ENCODE peak calls at places on chromosomes 5 and 9, in eight cellular contexts. One of them, this sample, is unnamed.

GRCh38 chr9:76394896-76395244 is 644 bp upstream of the RFK start:
- DNase-seq in mucosa of descending colon: no peak
- DNase-seq in effector memory CD8-positive, alpha-beta T cell: no peak
- DNase-seq in stimulated activated CD4-positive, alpha-beta T cell treated with anti-CD3 and anti-CD28 coated beads, Interleukin-2, amount 100 ng/mL, for 4 hours: peak
- DNase-seq in AG04450: no peak
- DNase-seq in Caki2: no peak
- DNase-seq in adrenal gland: peak
- DNase-seq in stimulated activated CD8-positive, alpha-beta memory T cell treated with anti-CD3 and anti-CD28 coated beads, Interleukin-2, amount 100 ng/mL, for 1 hour: peak
- DNase-seq in this sample: peak

GRCh38 chr5:17037751-17038150 is 101.7 kb upstream of the MYO10 start:
- DNase-seq in mucosa of descending colon: no peak
- DNase-seq in effector memory CD8-positive, alpha-beta T cell: no peak
- DNase-seq in stimulated activated CD4-positive, alpha-beta T cell treated with anti-CD3 and anti-CD28 coated beads, Interleukin-2, amount 100 ng/mL, for 4 hours: no peak
- DNase-seq in AG04450: no peak
- DNase-seq in Caki2: peak
- DNase-seq in adrenal gland: no peak
- DNase-seq in stimulated activated CD8-positive, alpha-beta memory T cell treated with anti-CD3 and anti-CD28 coated beads, Interleukin-2, amount 100 ng/mL, for 1 hour: no peak
- DNase-seq in this sample: no peak

GRCh38 chr5:80659111-80659510 is 4.3 kb upstream of the DHFR start:
- DNase-seq in mucosa of descending colon: no peak
- DNase-seq in effector memory CD8-positive, alpha-beta T cell: no peak
- DNase-seq in stimulated activated CD4-positive, alpha-beta T cell treated with anti-CD3 and anti-CD28 coated beads, Interleukin-2, amount 100 ng/mL, for 4 hours: no peak
- DNase-seq in AG04450: no peak
- DNase-seq in Caki2: no peak
- DNase-seq in adrenal gland: no peak
- DNase-seq in stimulated activated CD8-positive, alpha-beta memory T cell treated with anti-CD3 and anti-CD28 coated beads, Interleukin-2, amount 100 ng/mL, for 1 hour: no peak
- DNase-seq in this sample: no peak

GRCh38 chr5:95715799-95716461 is 15.2 kb upstream of the RHOBTB3 start:
- DNase-seq in mucosa of descending colon: no peak
- DNase-seq in effector memory CD8-positive, alpha-beta T cell: no peak
- DNase-seq in stimulated activated CD4-positive, alpha-beta T cell treated with anti-CD3 and anti-CD28 coated beads, Interleukin-2, amount 100 ng/mL, for 4 hours: no peak
- DNase-seq in AG04450: no peak
- DNase-seq in Caki2: no peak
- DNase-seq in adrenal gland: no peak
- DNase-seq in stimulated activated CD8-positive, alpha-beta memory T cell treated with anti-CD3 and anti-CD28 coated beads, Interleukin-2, amount 100 ng/mL, for 1 hour: no peak
- DNase-seq in this sample: peak

GRCh38 chr9:71273613-71274012 is 152.2 kb upstream of the TRPM3 start:
- DNase-seq in mucosa of descending colon: no peak
- DNase-seq in effector memory CD8-positive, alpha-beta T cell: no peak
- DNase-seq in stimulated activated CD4-positive, alpha-beta T cell treated with anti-CD3 and anti-CD28 coated beads, Interleukin-2, amount 100 ng/mL, for 4 hours: no peak
- DNase-seq in AG04450: no peak
- DNase-seq in Caki2: no peak
- DNase-seq in adrenal gland: no peak
- DNase-seq in stimulated activated CD8-positive, alpha-beta memory T cell treated with anti-CD3 and anti-CD28 coated beads, Interleukin-2, amount 100 ng/mL, for 1 hour: no peak
- DNase-seq in this sample: no peak

GRCh38 chr5:122493091-122493775 is 181.2 kb downstream of the SNCAIP start:
- DNase-seq in mucosa of descending colon: no peak
- DNase-seq in effector memory CD8-positive, alpha-beta T cell: no peak
- DNase-seq in stimulated activated CD4-positive, alpha-beta T cell treated with anti-CD3 and anti-CD28 coated beads, Interleukin-2, amount 100 ng/mL, for 4 hours: no peak
- DNase-seq in AG04450: no peak
- DNase-seq in Caki2: no peak
- DNase-seq in adrenal gland: no peak
- DNase-seq in stimulated activated CD8-positive, alpha-beta memory T cell treated with anti-CD3 and anti-CD28 coated beads, Interleukin-2, amount 100 ng/mL, for 1 hour: no peak
- DNase-seq in this sample: no peak

GRCh38 chr5:172370648-172371248 is 83.6 kb downstream of the SH3PXD2B start:
- DNase-seq in mucosa of descending colon: no peak
- DNase-seq in effector memory CD8-positive, alpha-beta T cell: no peak
- DNase-seq in stimulated activated CD4-positive, alpha-beta T cell treated with anti-CD3 and anti-CD28 coated beads, Interleukin-2, amount 100 ng/mL, for 4 hours: no peak
- DNase-seq in AG04450: peak
- DNase-seq in Caki2: no peak
- DNase-seq in adrenal gland: peak
- DNase-seq in stimulated activated CD8-positive, alpha-beta memory T cell treated with anti-CD3 and anti-CD28 coated beads, Interleukin-2, amount 100 ng/mL, for 1 hour: no peak
- DNase-seq in this sample: no peak

GRCh38 chr5:10567781-10568321 is 4.0 kb downstream of the ANKRD33B start:
- DNase-seq in mucosa of descending colon: no peak
- DNase-seq in effector memory CD8-positive, alpha-beta T cell: no peak
- DNase-seq in stimulated activated CD4-positive, alpha-beta T cell treated with anti-CD3 and anti-CD28 coated beads, Interleukin-2, amount 100 ng/mL, for 4 hours: no peak
- DNase-seq in AG04450: peak
- DNase-seq in Caki2: no peak
- DNase-seq in adrenal gland: no peak
- DNase-seq in stimulated activated CD8-positive, alpha-beta memory T cell treated with anti-CD3 and anti-CD28 coated beads, Interleukin-2, amount 100 ng/mL, for 1 hour: no peak
- DNase-seq in this sample: no peak

GRCh38 chr5:133694181-133694831 is 82.0 kb upstream of the FSTL4 start:
- DNase-seq in mucosa of descending colon: no peak
- DNase-seq in effector memory CD8-positive, alpha-beta T cell: no peak
- DNase-seq in stimulated activated CD4-positive, alpha-beta T cell treated with anti-CD3 and anti-CD28 coated beads, Interleukin-2, amount 100 ng/mL, for 4 hours: no peak
- DNase-seq in AG04450: no peak
- DNase-seq in Caki2: no peak
- DNase-seq in adrenal gland: no peak
- DNase-seq in stimulated activated CD8-positive, alpha-beta memory T cell treated with anti-CD3 and anti-CD28 coated beads, Interleukin-2, amount 100 ng/mL, for 1 hour: no peak
- DNase-seq in this sample: no peak

GRCh38 chr9:86097510-86098224 is 1.7 kb downstream of the GOLM1 start:
- DNase-seq in mucosa of descending colon: no peak
- DNase-seq in effector memory CD8-positive, alpha-beta T cell: no peak
- DNase-seq in stimulated activated CD4-positive, alpha-beta T cell treated with anti-CD3 and anti-CD28 coated beads, Interleukin-2, amount 100 ng/mL, for 4 hours: no peak
- DNase-seq in AG04450: no peak
- DNase-seq in Caki2: no peak
- DNase-seq in adrenal gland: no peak
- DNase-seq in stimulated activated CD8-positive, alpha-beta memory T cell treated with anti-CD3 and anti-CD28 coated beads, Interleukin-2, amount 100 ng/mL, for 1 hour: no peak
- DNase-seq in this sample: no peak

GRCh38 chr9:4862506-4863250 is 69.9 kb downstream of the RCL1 start:
- DNase-seq in mucosa of descending colon: no peak
- DNase-seq in effector memory CD8-positive, alpha-beta T cell: no peak
- DNase-seq in stimulated activated CD4-positive, alpha-beta T cell treated with anti-CD3 and anti-CD28 coated beads, Interleukin-2, amount 100 ng/mL, for 4 hours: no peak
- DNase-seq in AG04450: no peak
- DNase-seq in Caki2: no peak
- DNase-seq in adrenal gland: no peak
- DNase-seq in stimulated activated CD8-positive, alpha-beta memory T cell treated with anti-CD3 and anti-CD28 coated beads, Interleukin-2, amount 100 ng/mL, for 1 hour: no peak
- DNase-seq in this sample: no peak

GRCh38 chr9:107749787-107750444 is 260.3 kb upstream of the KLF4 start:
- DNase-seq in mucosa of descending colon: peak
- DNase-seq in effector memory CD8-positive, alpha-beta T cell: no peak
- DNase-seq in stimulated activated CD4-positive, alpha-beta T cell treated with anti-CD3 and anti-CD28 coated beads, Interleukin-2, amount 100 ng/mL, for 4 hours: no peak
- DNase-seq in AG04450: peak
- DNase-seq in Caki2: peak
- DNase-seq in adrenal gland: peak
- DNase-seq in stimulated activated CD8-positive, alpha-beta memory T cell treated with anti-CD3 and anti-CD28 coated beads, Interleukin-2, amount 100 ng/mL, for 1 hour: no peak
- DNase-seq in this sample: peak

GRCh38 chr5:167866797-167867196 is 424.6 kb upstream of the WWC1 start:
- DNase-seq in mucosa of descending colon: no peak
- DNase-seq in effector memory CD8-positive, alpha-beta T cell: no peak
- DNase-seq in stimulated activated CD4-positive, alpha-beta T cell treated with anti-CD3 and anti-CD28 coated beads, Interleukin-2, amount 100 ng/mL, for 4 hours: no peak
- DNase-seq in AG04450: no peak
- DNase-seq in Caki2: no peak
- DNase-seq in adrenal gland: no peak
- DNase-seq in stimulated activated CD8-positive, alpha-beta memory T cell treated with anti-CD3 and anti-CD28 coated beads, Interleukin-2, amount 100 ng/mL, for 1 hour: no peak
- DNase-seq in this sample: no peak

GRCh38 chr5:113060410-113061025 is 83.9 kb downstream of the DCP2 start:
- DNase-seq in mucosa of descending colon: no peak
- DNase-seq in effector memory CD8-positive, alpha-beta T cell: no peak
- DNase-seq in stimulated activated CD4-positive, alpha-beta T cell treated with anti-CD3 and anti-CD28 coated beads, Interleukin-2, amount 100 ng/mL, for 4 hours: no peak
- DNase-seq in AG04450: no peak
- DNase-seq in Caki2: no peak
- DNase-seq in adrenal gland: no peak
- DNase-seq in stimulated activated CD8-positive, alpha-beta memory T cell treated with anti-CD3 and anti-CD28 coated beads, Interleukin-2, amount 100 ng/mL, for 1 hour: no peak
- DNase-seq in this sample: peak

GRCh38 chr9:135090547-135090946 is 3.1 kb downstream of the OLFM1 start:
- DNase-seq in mucosa of descending colon: no peak
- DNase-seq in effector memory CD8-positive, alpha-beta T cell: no peak
- DNase-seq in stimulated activated CD4-positive, alpha-beta T cell treated with anti-CD3 and anti-CD28 coated beads, Interleukin-2, amount 100 ng/mL, for 4 hours: no peak
- DNase-seq in AG04450: no peak
- DNase-seq in Caki2: no peak
- DNase-seq in adrenal gland: no peak
- DNase-seq in stimulated activated CD8-positive, alpha-beta memory T cell treated with anti-CD3 and anti-CD28 coated beads, Interleukin-2, amount 100 ng/mL, for 1 hour: no peak
- DNase-seq in this sample: no peak

GRCh38 chr5:1400211-1400855 is 44.9 kb downstream of the SLC6A3 start:
- DNase-seq in mucosa of descending colon: peak
- DNase-seq in effector memory CD8-positive, alpha-beta T cell: no peak
- DNase-seq in stimulated activated CD4-positive, alpha-beta T cell treated with anti-CD3 and anti-CD28 coated beads, Interleukin-2, amount 100 ng/mL, for 4 hours: no peak
- DNase-seq in AG04450: no peak
- DNase-seq in Caki2: no peak
- DNase-seq in adrenal gland: no peak
- DNase-seq in stimulated activated CD8-positive, alpha-beta memory T cell treated with anti-CD3 and anti-CD28 coated beads, Interleukin-2, amount 100 ng/mL, for 1 hour: no peak
- DNase-seq in this sample: no peak

GRCh38 chr9:107711528-107711927 is 222.0 kb upstream of the KLF4 start:
- DNase-seq in mucosa of descending colon: peak
- DNase-seq in effector memory CD8-positive, alpha-beta T cell: no peak
- DNase-seq in stimulated activated CD4-positive, alpha-beta T cell treated with anti-CD3 and anti-CD28 coated beads, Interleukin-2, amount 100 ng/mL, for 4 hours: no peak
- DNase-seq in AG04450: peak
- DNase-seq in Caki2: peak
- DNase-seq in adrenal gland: peak
- DNase-seq in stimulated activated CD8-positive, alpha-beta memory T cell treated with anti-CD3 and anti-CD28 coated beads, Interleukin-2, amount 100 ng/mL, for 1 hour: no peak
- DNase-seq in this sample: peak

This sample was measured in RCC 7860.